ENCODE peak calls at places on chromosomes 12 and 14, in seven cellular contexts. One of them, this sample, is unnamed.

GRCh38 chr12:121467638-121468403 is 67.9 kb downstream of the RNF34 start:
- DNase-seq in MCF 10A: peak
- DNase-seq in mesenchymal stem cell: peak
- DNase-seq in EL: peak
- DNase-seq in left colon: no peak
- DNase-seq in GM04504: no peak
- DNase-seq in psoas muscle: no peak
- DNase-seq in this sample: peak

GRCh38 chr12:81712536-81712935 is 46.6 kb downstream of the PPFIA2 start:
- DNase-seq in MCF 10A: no peak
- DNase-seq in mesenchymal stem cell: no peak
- DNase-seq in EL: no peak
- DNase-seq in left colon: no peak
- DNase-seq in GM04504: no peak
- DNase-seq in psoas muscle: no peak
- DNase-seq in this sample: no peak

GRCh38 chr12:69163681-69164362 is 75.5 kb upstream of the CPSF6 start:
- DNase-seq in MCF 10A: no peak
- DNase-seq in mesenchymal stem cell: no peak
- DNase-seq in EL: no peak
- DNase-seq in left colon: no peak
- DNase-seq in GM04504: no peak
- DNase-seq in psoas muscle: no peak
- DNase-seq in this sample: peak

GRCh38 chr14:90288646-90289355 is 32.4 kb downstream of the PSMC1 start:
- DNase-seq in MCF 10A: no peak
- DNase-seq in mesenchymal stem cell: no peak
- DNase-seq in EL: no peak
- DNase-seq in left colon: no peak
- DNase-seq in GM04504: no peak
- DNase-seq in psoas muscle: no peak
- DNase-seq in this sample: no peak

GRCh38 chr14:62409909-62410308 is 635.3 kb downstream of the KCNH5 start:
- DNase-seq in MCF 10A: peak
- DNase-seq in mesenchymal stem cell: peak
- DNase-seq in EL: peak
- DNase-seq in left colon: no peak
- DNase-seq in GM04504: peak
- DNase-seq in psoas muscle: no peak
- DNase-seq in this sample: peak

GRCh38 chr14:89836830-89837469 is 117.6 kb downstream of the EFCAB11 start:
- DNase-seq in MCF 10A: no peak
- DNase-seq in mesenchymal stem cell: no peak
- DNase-seq in EL: no peak
- DNase-seq in left colon: no peak
- DNase-seq in GM04504: no peak
- DNase-seq in psoas muscle: no peak
- DNase-seq in this sample: no peak

GRCh38 chr14:20413785-20414117 is 450 bp upstream of the TEP1 start:
- DNase-seq in MCF 10A: peak
- DNase-seq in mesenchymal stem cell: no peak
- DNase-seq in EL: no peak
- DNase-seq in left colon: no peak
- DNase-seq in GM04504: no peak
- DNase-seq in psoas muscle: no peak
- DNase-seq in this sample: peak

GRCh38 chr12:49545815-49546214 is 7.0 kb downstream of the KCNH3 start:
- DNase-seq in MCF 10A: no peak
- DNase-seq in mesenchymal stem cell: no peak
- DNase-seq in EL: no peak
- DNase-seq in left colon: no peak
- DNase-seq in GM04504: no peak
- DNase-seq in psoas muscle: no peak
- DNase-seq in this sample: no peak

GRCh38 chr12:45730842-45731336 is 1.4 kb downstream of the ARID2 start:
- DNase-seq in MCF 10A: peak
- DNase-seq in mesenchymal stem cell: no peak
- DNase-seq in EL: no peak
- DNase-seq in left colon: no peak
- DNase-seq in GM04504: no peak
- DNase-seq in psoas muscle: no peak
- DNase-seq in this sample: peak

This sample was measured in amniotic epithelial cell.